ENCODE peak calls at places on chromosome 13, in ten cellular contexts. V is stimulated activated CD8-positive, alpha-beta memory T cell treated with anti-CD3 and anti-CD28 coated beads, Interleukin-2, amount 100 ng/mL, for 48 hours; P is DND-41; L is breast epithelium; Q is NCI-H1092; M is stimulated activated naive CD4-positive, alpha-beta T cell; T is dermis microvascular lymphatic vessel endothelial cell; J is memory B cell; I is nephron progenitor cell; X is H9. W is an unnamed sample.

GRCh38 chr13:47112205-47112896 is 215.5 kb upstream of the HTR2A start:
- DNase-seq in V (no peak), P (no peak), L (no peak), Q (no peak), M (no peak), T (no peak), J (no peak), I (no peak), X (peak; percentile 53), W (no peak)

GRCh38 chr13:49488563-49488962 is 7.2 kb upstream of the PHF11 start:
- DNase-seq in V (no peak), P (no peak), L (no peak), Q (no peak), M (no peak), T (peak; percentile 9), J (no peak), I (no peak), X (no peak), W (no peak)

GRCh38 chr13:40442191-40442590 is 224.2 kb downstream of the FOXO1 start:
- DNase-seq in V (no peak), P (no peak), L (no peak), Q (no peak), M (no peak), T (no peak), J (no peak), I (no peak), X (no peak), W (no peak)

GRCh38 chr13:73657821-73658540 is 476.2 kb downstream of the KLF12 start:
- DNase-seq in V (no peak), P (no peak), L (peak; percentile 56), Q (no peak), M (no peak), T (no peak), J (no peak), I (no peak), X (no peak), W (no peak)

GRCh38 chr13:48494874-48495273 is 38.0 kb downstream of the RCBTB2 start:
- DNase-seq in V (no peak), P (no peak), L (no peak), Q (no peak), M (no peak), T (peak; percentile 85), J (no peak), I (no peak), X (no peak), W (no peak)

GRCh38 chr13:102779426-102780159 is 6.0 kb upstream of the TEX30 start:
- DNase-seq in V (peak; percentile 9), P (peak; percentile 45), L (no peak), Q (no peak), M (no peak), T (no peak), J (no peak), I (no peak), X (no peak), W (no peak)

GRCh38 chr13:23007430-23007829 is 173.3 kb upstream of the SGCG start:
- DNase-seq in V (no peak), P (no peak), L (no peak), Q (no peak), M (no peak), T (no peak), J (no peak), I (peak; percentile 9), X (no peak), W (no peak)

GRCh38 chr13:94173312-94173854 is 306.1 kb downstream of the DCT start:
- DNase-seq in V (no peak), P (no peak), L (no peak), Q (no peak), M (no peak), T (peak; percentile 8), J (no peak), I (no peak), X (no peak), W (no peak)

GRCh38 chr13:48437381-48437780 is 24.5 kb upstream of the LPAR6 start:
- DNase-seq in V (no peak), P (no peak), L (no peak), Q (no peak), M (no peak), T (peak; percentile 69), J (no peak), I (no peak), X (no peak), W (no peak)